ENCODE peak calls at places on chromosomes 2 and 18, in nine cellular contexts. D is fibroblast of lung, M is mammary epithelial cell, R is GM23248, N is endothelial cell of umbilical vein, A is PC-9, G is IMR-90, Q is neuronal stem cell, U is neural progenitor cell. S is an unnamed sample.

GRCh38 chr18:55833543-55833942 is 245.6 kb upstream of the TCF4 start:
- DNase-seq in D (peak; percentile 90), M (peak; percentile 96), R (peak; percentile 98), N (no peak), A (peak; percentile 1), G (peak; percentile 99), Q (no peak), U (no peak), S (no peak)

GRCh38 chr2:133040175-133040574 is 370.2 kb upstream of the LYPD1 start:
- DNase-seq in D (peak; percentile 22), M (peak; percentile 48), R (peak; percentile 42), N (no peak), A (no peak), G (peak; percentile 76), Q (no peak), U (no peak), S (no peak)

GRCh38 chr2:68196120-68196716 is 38.5 kb downstream of the PNO1 start:
- DNase-seq in D (peak; percentile 76), M (peak; percentile 27), R (peak; percentile 68), N (peak; percentile 45), A (no peak), G (peak; percentile 35), Q (no peak), U (peak; percentile 50), S (peak; percentile 33)

GRCh38 chr2:61855178-61855523 is 1.3 kb upstream of the FAM161A start:
- DNase-seq in D (no peak), M (peak; percentile 55), R (no peak), N (peak; percentile 36), A (peak; percentile 37), G (no peak), Q (no peak), U (peak; percentile 51), S (no peak)

GRCh38 chr18:8507881-8508280 is 101.4 kb upstream of the RAB12 start:
- DNase-seq in D (peak; percentile 10), M (no peak), R (peak; percentile 71), N (no peak), A (no peak), G (peak; percentile 21), Q (no peak), U (no peak), S (no peak)

GRCh38 chr2:11270891-11271290 is 73.5 kb downstream of the ROCK2 start:
- DNase-seq in D (peak; percentile 82), M (peak; percentile 24), R (peak; percentile 41), N (no peak), A (no peak), G (peak; percentile 92), Q (no peak), U (no peak), S (no peak)

GRCh38 chr2:85978883-85979780 is 90.3 kb upstream of the ST3GAL5 start:
- DNase-seq in D (no peak), M (no peak), R (peak; percentile 74), N (no peak), A (no peak), G (no peak), Q (no peak), U (no peak), S (no peak)

GRCh38 chr18:44701227-44701626 is 20.5 kb downstream of the SETBP1 start:
- DNase-seq in D (no peak), M (no peak), R (no peak), N (no peak), A (no peak), G (no peak), Q (no peak), U (no peak), S (no peak)

GRCh38 chr2:200084036-200084435 is 128.7 kb downstream of the MAIP1 start:
- DNase-seq in D (no peak), M (no peak), R (no peak), N (no peak), A (no peak), G (no peak), Q (no peak), U (no peak), S (no peak)

GRCh38 chr2:102082591-102083586 is 59.7 kb upstream of the IL1R1 start:
- DNase-seq in D (peak; percentile 88), M (peak; percentile 88), R (peak; percentile 92), N (peak; percentile 88), A (no peak), G (peak; percentile 91), Q (no peak), U (no peak), S (peak; percentile 33)

GRCh38 chr18:75727479-75727878 is 300.0 kb upstream of the SMIM21 start:
- DNase-seq in D (peak; percentile 24), M (peak; percentile 2), R (peak; percentile 68), N (no peak), A (peak; percentile 10), G (peak; percentile 30), Q (peak; percentile 26), U (peak; percentile 76), S (peak; percentile 50)

GRCh38 chr18:47964086-47964485 is 33.6 kb upstream of the SMAD2 start:
- DNase-seq in D (no peak), M (no peak), R (no peak), N (no peak), A (no peak), G (no peak), Q (no peak), U (no peak), S (no peak)

GRCh38 chr18:70005580-70005979 is 57.9 kb upstream of the CD226 start:
- DNase-seq in D (no peak), M (no peak), R (no peak), N (no peak), A (no peak), G (no peak), Q (no peak), U (no peak), S (no peak)
- H3K4me3 ChIP-seq in D (no peak overlapping the region), M (no peak overlapping the region), R (no peak overlapping the region), N (no peak overlapping the region), A (no peak overlapping the region), G (no peak overlapping the region), Q (no peak overlapping the region), U (no peak overlapping the region), S (no peak overlapping the region)

GRCh38 chr2:70948350-70949003 is 12.8 kb downstream of the ATP6V1B1 start:
- DNase-seq in D (peak; percentile 70), M (peak; percentile 50), R (peak; percentile 86), N (peak; percentile 78), A (peak; percentile 70), G (peak; percentile 71), Q (no peak), U (peak; percentile 87), S (peak; percentile 85)

GRCh38 chr2:70947556-70948184 is 12.0 kb downstream of the ATP6V1B1 start:
- DNase-seq in D (peak; percentile 47), M (no peak), R (peak; percentile 73), N (peak; percentile 65), A (no peak), G (peak; percentile 75), Q (no peak), U (no peak), S (peak; percentile 53)

GRCh38 chr2:70944291-70944690 is 8.6 kb downstream of the ATP6V1B1 start:
- DNase-seq in D (no peak), M (no peak), R (no peak), N (no peak), A (no peak), G (no peak), Q (no peak), U (no peak), S (no peak)

GRCh38 chr2:70946832-70947442 is 11.2 kb downstream of the ATP6V1B1 start:
- DNase-seq in D (peak; percentile 66), M (no peak), R (peak; percentile 64), N (peak; percentile 75), A (peak; percentile 48), G (peak; percentile 60), Q (peak; percentile 72), U (peak; percentile 84), S (peak; percentile 78)

GRCh38 chr2:70949086-70949485 is 13.4 kb downstream of the ATP6V1B1 start:
- DNase-seq in D (no peak), M (no peak), R (no peak), N (no peak), A (no peak), G (no peak), Q (no peak), U (no peak), S (no peak)
- H3K36me3 ChIP-seq in D (no peaks in the 10 kb centered on the region), M (no peaks in the 10 kb centered on the region), R (no peaks in the 10 kb centered on the region), N (no peaks in the 10 kb centered on the region), A (no peaks in the 10 kb centered on the region), G (no peaks in the 10 kb centered on the region), Q (no peaks in the 10 kb centered on the region), U (no peaks in the 10 kb centered on the region), S (no peaks in the 10 kb centered on the region)

DNA sequence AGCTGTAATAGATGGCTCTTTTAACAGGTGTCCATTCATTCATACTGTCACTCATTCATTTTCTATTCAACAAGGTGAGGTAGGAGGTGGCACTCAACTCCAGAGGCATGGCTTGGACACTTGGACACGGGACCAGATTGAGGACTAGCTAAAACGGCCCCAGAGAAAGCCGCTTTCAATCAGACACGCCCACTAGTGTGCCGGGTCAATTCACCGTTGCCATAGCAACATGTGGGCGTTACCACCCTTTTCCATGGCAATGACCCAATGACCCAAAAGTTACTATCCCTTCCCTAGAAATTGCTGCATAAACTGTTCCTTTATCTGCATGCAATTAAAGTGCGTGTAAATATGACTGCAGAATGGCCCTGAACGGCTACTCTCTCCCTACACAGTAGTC is 49.2 kb upstream of the LGALSL start:
- DNase-seq in D (peak; percentile 85), M (no peak), R (peak; percentile 45), N (no peak), A (no peak), G (no peak), Q (peak; percentile 67), U (peak; percentile 72), S (no peak)
- H2AFZ ChIP-seq in D (peak overlapping the region; percentile 37), M (peak overlapping the region; percentile 93), R (peak overlapping the region; percentile 77), N (peak overlapping the region; percentile 73), A (no peak overlapping the region), G (no peak overlapping the region), Q (peak overlapping the region; percentile 37), U (peak overlapping the region; percentile 84), S (no peak overlapping the region)

GRCh38 chr18:3409811-3410210 is 40.2 kb upstream of the TGIF1 start:
- DNase-seq in D (no peak), M (no peak), R (no peak), N (no peak), A (no peak), G (no peak), Q (peak; percentile 11), U (peak; percentile 77), S (no peak)

GRCh38 chr18:3415110-3415509 is 34.9 kb upstream of the TGIF1 start:
- DNase-seq in D (no peak), M (no peak), R (no peak), N (no peak), A (no peak), G (no peak), Q (no peak), U (no peak), S (no peak)

GRCh38 chr18:3411327-3411726 is 38.6 kb upstream of the TGIF1 start:
- DNase-seq in D (no peak), M (no peak), R (no peak), N (no peak), A (peak; percentile 59), G (no peak), Q (no peak), U (no peak), S (no peak)

GRCh38 chr18:3410273-3410672 is 39.7 kb upstream of the TGIF1 start:
- DNase-seq in D (no peak), M (no peak), R (no peak), N (no peak), A (no peak), G (no peak), Q (no peak), U (no peak), S (no peak)

DNA sequence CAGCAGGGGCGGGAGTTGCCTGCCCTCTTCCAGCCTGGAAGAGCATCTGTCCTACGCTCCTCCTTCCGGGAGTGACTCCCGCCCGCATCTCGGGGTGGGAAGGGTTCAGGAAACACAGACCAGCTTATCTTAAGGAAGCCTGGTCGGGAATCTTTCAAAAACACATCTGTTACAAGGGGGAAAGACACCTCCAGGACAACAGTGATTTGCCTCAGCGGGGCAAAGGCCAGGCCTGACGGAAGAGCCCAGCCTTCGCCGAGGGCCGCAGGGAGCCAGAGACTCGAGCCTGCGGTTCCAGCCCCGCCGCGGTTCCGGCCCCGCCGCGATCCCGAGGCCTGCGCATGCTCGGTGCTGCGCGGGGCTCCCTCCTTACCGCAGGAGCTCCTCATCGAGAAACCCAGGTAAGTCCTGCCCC is 38.1 kb upstream of the TGIF1 start:
- DNase-seq in D (no peak), M (peak; percentile 43), R (peak; percentile 33), N (peak; percentile 4), A (peak; percentile 86), G (no peak), Q (no peak), U (no peak), S (no peak)
- H3K4me3 ChIP-seq in D (no peak overlapping the region), M (no peak overlapping the region), R (peak overlapping the region; percentile 66), N (no peak overlapping the region), A (peak overlapping the region; percentile 68), G (peak overlapping the region; percentile 22), Q (no peak overlapping the region), U (no peak overlapping the region), S (no peak overlapping the region)